ENCODE peak calls at places on chromosomes 7 and 10, in eight cellular contexts. One of them, this sample, is unnamed.

GRCh38 chr10:94351089-94351488 is 11.7 kb downstream of the NOC3L start:
- DNase-seq in mammary epithelial cell: no peak
- DNase-seq in adrenal gland: no peak
- DNase-seq in endothelial cell of umbilical vein: no peak
- DNase-seq in upper lobe of right lung: no peak
- DNase-seq in tibial artery: no peak
- DNase-seq in lung: no peak
- DNase-seq in adipocyte: no peak
- DNase-seq in this sample: no peak

GRCh38 chr7:32670105-32670504 is 174.8 kb downstream of the AVL9 start:
- DNase-seq in mammary epithelial cell: peak; percentile 61
- DNase-seq in endothelial cell of umbilical vein: peak; percentile 74
- DNase-seq in lung: no peak
- DNase-seq in adipocyte: peak; percentile 49
- DNase-seq in upper lobe of right lung: no peak
- DNase-seq in tibial artery: no peak
- DNase-seq in adrenal gland: no peak
- DNase-seq in this sample: peak; percentile 91

GRCh38 chr10:135601-136464 is 578 bp downstream of the ZMYND11 start:
- DNase-seq in upper lobe of right lung: peak; percentile 87
- DNase-seq in tibial artery: peak; percentile 62
- DNase-seq in adipocyte: peak; percentile 81
- DNase-seq in lung: peak; percentile 65
- DNase-seq in mammary epithelial cell: peak; percentile 53
- DNase-seq in adrenal gland: peak; percentile 73
- DNase-seq in endothelial cell of umbilical vein: peak; percentile 64
- DNase-seq in this sample: peak; percentile 71

GRCh38 chr7:27697861-27698430 is 35.3 kb upstream of the HIBADH start:
- DNase-seq in adipocyte: peak; percentile 33
- DNase-seq in mammary epithelial cell: peak; percentile 41
- DNase-seq in lung: peak; percentile 48
- DNase-seq in endothelial cell of umbilical vein: peak; percentile 11
- DNase-seq in upper lobe of right lung: peak; percentile 71
- DNase-seq in tibial artery: peak; percentile 45
- DNase-seq in adrenal gland: peak; percentile 51
- DNase-seq in this sample: peak; percentile 47

GRCh38 chr10:100977436-100977835 is 8.1 kb downstream of the SEMA4G start:
- DNase-seq in lung: no peak
- DNase-seq in mammary epithelial cell: no peak
- DNase-seq in adrenal gland: no peak
- DNase-seq in endothelial cell of umbilical vein: no peak
- DNase-seq in upper lobe of right lung: no peak
- DNase-seq in adipocyte: no peak
- DNase-seq in tibial artery: no peak
- DNase-seq in this sample: no peak

GRCh38 chr7:134798155-134798554 is 18.7 kb downstream of the CALD1 start:
- DNase-seq in mammary epithelial cell: no peak
- DNase-seq in endothelial cell of umbilical vein: no peak
- DNase-seq in adrenal gland: no peak
- DNase-seq in lung: no peak
- DNase-seq in adipocyte: no peak
- DNase-seq in tibial artery: no peak
- DNase-seq in upper lobe of right lung: no peak
- DNase-seq in this sample: no peak

GRCh38 chr7:12646139-12646538 is 41.3 kb upstream of the ARL4A start:
- DNase-seq in mammary epithelial cell: no peak
- DNase-seq in adrenal gland: no peak
- DNase-seq in upper lobe of right lung: no peak
- DNase-seq in endothelial cell of umbilical vein: no peak
- DNase-seq in adipocyte: peak; percentile 45
- DNase-seq in lung: no peak
- DNase-seq in tibial artery: no peak
- DNase-seq in this sample: peak; percentile 76

GRCh38 chr10:110544958-110545537 is 22.4 kb upstream of the SMC3 start:
- DNase-seq in adrenal gland: no peak
- DNase-seq in endothelial cell of umbilical vein: no peak
- DNase-seq in lung: no peak
- DNase-seq in tibial artery: no peak
- DNase-seq in adipocyte: peak; percentile 48
- DNase-seq in upper lobe of right lung: no peak
- DNase-seq in mammary epithelial cell: no peak
- DNase-seq in this sample: peak; percentile 61

GRCh38 chr7:108637049-108637621 is 67.5 kb downstream of the DNAJB9 start:
- DNase-seq in adipocyte: no peak
- DNase-seq in tibial artery: no peak
- DNase-seq in adrenal gland: no peak
- DNase-seq in endothelial cell of umbilical vein: no peak
- DNase-seq in upper lobe of right lung: peak; percentile 78
- DNase-seq in lung: peak; percentile 81
- DNase-seq in mammary epithelial cell: no peak
- DNase-seq in this sample: no peak

GRCh38 chr10:110074986-110075664 is 67.3 kb downstream of the ADD3 start:
- DNase-seq in endothelial cell of umbilical vein: peak; percentile 92
- DNase-seq in mammary epithelial cell: peak; percentile 71
- DNase-seq in lung: no peak
- DNase-seq in tibial artery: no peak
- DNase-seq in upper lobe of right lung: no peak
- DNase-seq in adipocyte: peak; percentile 91
- DNase-seq in adrenal gland: no peak
- DNase-seq in this sample: no peak

GRCh38 chr10:98664329-98665042 is 217.8 kb upstream of the HPS1 start:
- DNase-seq in tibial artery: no peak
- DNase-seq in adrenal gland: no peak
- DNase-seq in lung: no peak
- DNase-seq in mammary epithelial cell: peak; percentile 16
- DNase-seq in adipocyte: peak; percentile 42
- DNase-seq in upper lobe of right lung: no peak
- DNase-seq in endothelial cell of umbilical vein: peak; percentile 18
- DNase-seq in this sample: no peak

GRCh38 chr7:139825666-139826290 is 3.3 kb upstream of the TBXAS1 start:
- DNase-seq in endothelial cell of umbilical vein: no peak
- DNase-seq in adrenal gland: no peak
- DNase-seq in upper lobe of right lung: no peak
- DNase-seq in adipocyte: peak; percentile 70
- DNase-seq in lung: no peak
- DNase-seq in mammary epithelial cell: peak; percentile 49
- DNase-seq in tibial artery: no peak
- DNase-seq in this sample: peak; percentile 6

GRCh38 chr10:93916257-93917063 is 22.7 kb downstream of the SLC35G1 start:
- DNase-seq in lung: no peak
- DNase-seq in endothelial cell of umbilical vein: peak; percentile 31
- DNase-seq in tibial artery: no peak
- DNase-seq in upper lobe of right lung: no peak
- DNase-seq in adrenal gland: no peak
- DNase-seq in adipocyte: peak; percentile 78
- DNase-seq in mammary epithelial cell: peak; percentile 24
- DNase-seq in this sample: no peak

GRCh38 chr7:128020161-128020560 is 11.1 kb downstream of the LRRC4 start:
- DNase-seq in mammary epithelial cell: no peak
- DNase-seq in adipocyte: no peak
- DNase-seq in tibial artery: no peak
- DNase-seq in lung: no peak
- DNase-seq in adrenal gland: no peak
- DNase-seq in endothelial cell of umbilical vein: no peak
- DNase-seq in upper lobe of right lung: no peak
- DNase-seq in this sample: no peak

GRCh38 chr7:571096-572012 is 51.7 kb upstream of the PDGFA start:
- DNase-seq in tibial artery: no peak
- DNase-seq in upper lobe of right lung: no peak
- DNase-seq in mammary epithelial cell: no peak
- DNase-seq in endothelial cell of umbilical vein: no peak
- DNase-seq in lung: no peak
- DNase-seq in adrenal gland: no peak
- DNase-seq in adipocyte: no peak
- DNase-seq in this sample: no peak

GRCh38 chr7:70579397-70580097 is 552.4 kb upstream of the GALNT17 start:
- DNase-seq in adrenal gland: no peak
- DNase-seq in tibial artery: no peak
- DNase-seq in mammary epithelial cell: no peak
- DNase-seq in upper lobe of right lung: no peak
- DNase-seq in lung: no peak
- DNase-seq in endothelial cell of umbilical vein: no peak
- DNase-seq in adipocyte: no peak
- DNase-seq in this sample: no peak

GRCh38 chr10:32937824-32938482 is 20.1 kb downstream of the ITGB1 start:
- DNase-seq in mammary epithelial cell: peak; percentile 50
- DNase-seq in adrenal gland: no peak
- DNase-seq in lung: no peak
- DNase-seq in upper lobe of right lung: no peak
- DNase-seq in adipocyte: peak; percentile 45
- DNase-seq in endothelial cell of umbilical vein: peak; percentile 60
- DNase-seq in tibial artery: no peak
- DNase-seq in this sample: no peak

GRCh38 chr10:86958831-86959736 is 685 bp downstream of the SNCG start:
- DNase-seq in upper lobe of right lung: no peak
- DNase-seq in adrenal gland: peak; percentile 84
- DNase-seq in lung: no peak
- DNase-seq in mammary epithelial cell: peak; percentile 82
- DNase-seq in adipocyte: peak; percentile 62
- DNase-seq in endothelial cell of umbilical vein: peak; percentile 79
- DNase-seq in tibial artery: peak; percentile 68
- DNase-seq in this sample: peak; percentile 72

DNA sequence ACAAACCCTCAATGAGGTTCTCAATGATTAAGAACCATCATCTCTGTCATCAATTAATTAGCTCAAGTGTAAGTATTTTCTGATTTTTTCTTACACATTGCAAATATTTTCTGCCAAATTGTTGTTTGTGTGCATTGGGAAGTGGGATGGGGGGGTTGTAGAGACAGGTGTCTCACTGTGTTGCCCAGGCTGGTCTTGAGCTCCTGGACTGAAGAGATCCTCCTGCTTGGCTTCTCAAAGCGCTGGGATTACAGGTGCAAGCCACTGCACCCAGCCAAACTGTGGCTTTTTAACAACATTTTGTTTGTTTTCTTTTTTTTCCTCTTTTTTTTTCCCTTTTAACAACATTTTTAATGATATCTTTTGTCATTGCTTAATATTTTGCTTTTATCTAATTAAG is 87.5 kb downstream of the AKR1D1 start:
- DNase-seq in adipocyte: no peak
- DNase-seq in mammary epithelial cell: no peak
- DNase-seq in endothelial cell of umbilical vein: no peak
- DNase-seq in adrenal gland: no peak
- DNase-seq in upper lobe of right lung: no peak
- DNase-seq in tibial artery: no peak
- DNase-seq in lung: no peak
- DNase-seq in this sample: no peak
- H3K9me3 ChIP-seq in adipocyte: peaks cover 14% of the 10 kb centered on the region
- H3K9me3 ChIP-seq in mammary epithelial cell: peaks cover 16% of the 10 kb centered on the region
- H3K9me3 ChIP-seq in endothelial cell of umbilical vein: no peaks in the 10 kb centered on the region
- H3K9me3 ChIP-seq in adrenal gland: peaks cover 5% of the 10 kb centered on the region
- H3K9me3 ChIP-seq in upper lobe of right lung: no peaks in the 10 kb centered on the region
- H3K9me3 ChIP-seq in tibial artery: no peaks in the 10 kb centered on the region
- H3K9me3 ChIP-seq in lung: no peaks in the 10 kb centered on the region
- H3K9me3 ChIP-seq in this sample: no peaks in the 10 kb centered on the region

GRCh38 chr7:57415326-57415725 is 34.7 kb upstream of the ZNF716 start:
- DNase-seq in mammary epithelial cell: no peak
- DNase-seq in upper lobe of right lung: no peak
- DNase-seq in adipocyte: no peak
- DNase-seq in tibial artery: no peak
- DNase-seq in endothelial cell of umbilical vein: no peak
- DNase-seq in adrenal gland: no peak
- DNase-seq in lung: peak; percentile 14
- DNase-seq in this sample: no peak
- H3K9me3 ChIP-seq in mammary epithelial cell: peaks cover 48% of the 10 kb centered on the region
- H3K9me3 ChIP-seq in upper lobe of right lung: no peaks in the 10 kb centered on the region
- H3K9me3 ChIP-seq in adipocyte: peaks cover 3% of the 10 kb centered on the region
- H3K9me3 ChIP-seq in tibial artery: no peaks in the 10 kb centered on the region
- H3K9me3 ChIP-seq in endothelial cell of umbilical vein: peaks cover 8% of the 10 kb centered on the region
- H3K9me3 ChIP-seq in adrenal gland: no peaks in the 10 kb centered on the region
- H3K9me3 ChIP-seq in lung: no peaks in the 10 kb centered on the region
- H3K9me3 ChIP-seq in this sample: no peaks in the 10 kb centered on the region

DNA sequence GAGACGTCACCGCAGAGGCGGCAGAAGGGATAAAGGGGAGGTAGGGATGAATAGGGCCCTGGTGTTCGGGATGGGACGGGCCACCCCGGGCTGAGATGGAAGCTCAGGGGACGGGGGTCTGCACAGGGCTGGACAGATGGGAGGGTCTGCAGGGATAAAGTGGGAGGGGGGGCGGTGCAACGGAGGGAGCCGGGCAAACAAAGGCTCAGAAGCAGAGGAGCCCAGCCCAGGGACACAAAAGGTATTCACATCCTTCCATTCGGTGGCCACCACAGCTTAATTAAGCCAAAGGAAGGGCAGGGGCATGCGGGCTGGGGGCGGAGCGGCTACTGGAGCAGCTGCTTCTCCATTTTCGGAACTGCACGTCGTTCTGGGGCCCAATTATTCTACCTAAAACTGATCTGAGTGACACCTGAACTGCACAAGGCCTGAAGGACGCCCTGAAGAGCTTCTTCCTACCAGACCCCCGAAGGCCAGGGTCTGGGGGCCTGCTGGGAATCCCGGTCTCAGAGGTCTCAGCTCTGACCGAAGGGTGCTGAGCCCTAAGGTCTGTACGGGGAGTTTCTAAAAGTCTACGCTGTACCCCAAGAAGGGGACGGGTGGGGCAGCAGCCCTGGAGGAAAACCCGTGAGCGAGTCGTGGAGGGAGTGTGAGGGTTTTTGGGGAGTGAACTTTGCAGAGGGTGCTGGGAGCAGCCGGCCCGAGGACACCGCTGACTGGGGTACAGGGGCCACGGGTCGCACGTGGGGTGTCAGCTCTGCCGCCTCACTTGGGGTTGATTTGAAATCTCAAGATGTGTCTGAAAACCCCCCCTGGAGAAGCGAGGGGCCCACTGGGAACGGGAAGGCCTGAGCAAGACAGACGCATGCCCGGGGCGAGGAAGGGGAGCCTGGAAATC is 334.8 kb downstream of the DNAJB6 start:
- DNase-seq in endothelial cell of umbilical vein: no peak
- DNase-seq in adipocyte: no peak
- DNase-seq in upper lobe of right lung: no peak
- DNase-seq in adrenal gland: peak; percentile 6
- DNase-seq in tibial artery: no peak
- DNase-seq in lung: no peak
- DNase-seq in mammary epithelial cell: no peak
- DNase-seq in this sample: no peak
- H3K9me3 ChIP-seq in endothelial cell of umbilical vein: no peaks in the 10 kb centered on the region
- H3K9me3 ChIP-seq in adipocyte: no peaks in the 10 kb centered on the region
- H3K9me3 ChIP-seq in upper lobe of right lung: no peaks in the 10 kb centered on the region
- H3K9me3 ChIP-seq in adrenal gland: no peaks in the 10 kb centered on the region
- H3K9me3 ChIP-seq in tibial artery: no peaks in the 10 kb centered on the region
- H3K9me3 ChIP-seq in lung: no peaks in the 10 kb centered on the region
- H3K9me3 ChIP-seq in mammary epithelial cell: peaks cover 14% of the 10 kb centered on the region
- H3K9me3 ChIP-seq in this sample: peaks cover 3% of the 10 kb centered on the region

DNA sequence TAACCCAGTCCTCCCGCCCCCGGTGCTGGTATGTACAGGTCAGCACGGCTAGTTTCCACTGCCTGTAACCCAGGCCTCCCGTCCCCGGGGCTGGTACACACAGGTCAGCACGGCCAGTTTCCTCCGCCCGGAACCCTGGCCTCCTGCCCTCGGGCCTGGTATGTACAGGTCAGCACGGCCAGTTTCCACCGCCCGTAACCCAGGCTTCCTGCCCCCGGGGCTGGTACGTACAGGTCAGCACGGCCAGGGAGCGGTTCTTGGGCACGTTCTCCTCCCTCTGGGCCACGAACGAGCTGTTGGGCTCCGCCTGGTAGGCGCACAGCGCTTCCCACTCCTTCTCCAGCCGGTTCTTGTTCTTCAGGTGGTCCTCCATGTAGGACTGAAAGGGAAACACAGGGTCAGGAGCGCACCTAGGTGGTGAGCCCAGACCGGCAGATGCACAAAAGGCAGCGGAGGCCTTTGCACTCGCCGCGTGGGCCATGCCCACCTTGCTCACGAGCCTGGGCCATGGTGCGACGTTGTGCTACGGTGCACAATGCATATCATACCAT is 284.4 kb downstream of the DNAJB6 start:
- DNase-seq in adrenal gland: no peak
- DNase-seq in endothelial cell of umbilical vein: no peak
- DNase-seq in tibial artery: no peak
- DNase-seq in upper lobe of right lung: peak; percentile 59
- DNase-seq in mammary epithelial cell: no peak
- DNase-seq in lung: no peak
- DNase-seq in adipocyte: no peak
- DNase-seq in this sample: no peak
- H3K9me3 ChIP-seq in adrenal gland: no peaks in the 10 kb centered on the region
- H3K9me3 ChIP-seq in endothelial cell of umbilical vein: no peaks in the 10 kb centered on the region
- H3K9me3 ChIP-seq in tibial artery: no peaks in the 10 kb centered on the region
- H3K9me3 ChIP-seq in upper lobe of right lung: no peaks in the 10 kb centered on the region
- H3K9me3 ChIP-seq in mammary epithelial cell: peaks cover 30% of the 10 kb centered on the region
- H3K9me3 ChIP-seq in lung: no peaks in the 10 kb centered on the region
- H3K9me3 ChIP-seq in adipocyte: peaks cover 4% of the 10 kb centered on the region
- H3K9me3 ChIP-seq in this sample: peaks cover 2% of the 10 kb centered on the region

This sample was measured in SJSA1.